ENCODE peak calls at places on chromosomes 7 and 10, in four cellular contexts. L is A549, F is GM12878, N is K562. Q is an unnamed sample.
A peak's percentile ranks its signal among the peaks of the same experiment; 100 is the strongest.

GRCh38 chr10:103600325-103600724 is 106.8 kb downstream of the NEURL1 start:
- DNase-seq in L (no peak), F (no peak), N (no peak), Q (no peak)

GRCh38 chr7:37806152-37806551 is 42.2 kb upstream of the NME8 start:
- DNase-seq in L (no peak), F (no peak), N (no peak), Q (no peak)

GRCh38 chr7:50858528-50859245 is 76.0 kb upstream of the GRB10 start:
- DNase-seq in L (no peak), F (no peak), N (no peak), Q (no peak)

GRCh38 chr10:105586451-105587098 is 945.5 kb downstream of the SORCS3 start:
- DNase-seq in L (no peak), F (no peak), N (no peak), Q (no peak)

GRCh38 chr10:129962092-129962494 is 2.0 kb downstream of the EBF3 start:
- DNase-seq in L (no peak), F (no peak), N (no peak), Q (peak; percentile 79)

GRCh38 chr7:27241189-27242045 is 1.2 kb upstream of the EVX1 start:
- DNase-seq in L (no peak), F (no peak), N (no peak), Q (no peak)

GRCh38 chr10:120172371-120172770 is 279.8 kb downstream of the SEC23IP start:
- DNase-seq in L (no peak), F (no peak), N (no peak), Q (no peak)

GRCh38 chr7:51482976-51483375 is 166.4 kb upstream of the COBL start:
- DNase-seq in L (no peak), F (no peak), N (no peak), Q (no peak)

GRCh38 chr10:97852277-97852676 is 2.6 kb downstream of the GOLGA7B start:
- DNase-seq in L (no peak), F (no peak), N (no peak), Q (no peak)

GRCh38 chr10:110651044-110651958 is 7.2 kb downstream of the RBM20 start:
- DNase-seq in L (no peak), F (no peak), N (peak; percentile 50), Q (peak; percentile 60)

GRCh38 chr10:53140516-53140915 is 367.9 kb upstream of the MBL2 start:
- DNase-seq in L (no peak), F (no peak), N (no peak), Q (no peak)

GRCh38 chr10:1939016-1939415 is 201.7 kb upstream of the ADARB2 start:
- DNase-seq in L (no peak), F (no peak), N (no peak), Q (no peak)

GRCh38 chr7:25454562-25455031 is 226.3 kb upstream of the NPVF start:
- DNase-seq in L (no peak), F (no peak), N (no peak), Q (peak; percentile 42)

GRCh38 chr7:42493436-42494198 is 256.6 kb upstream of the GLI3 start:
- DNase-seq in L (peak; percentile 17), F (no peak), N (peak; percentile 47), Q (no peak)

GRCh38 chr10:101425535-101425934 is 71.6 kb downstream of the BTRC start:
- DNase-seq in L (no peak), F (no peak), N (no peak), Q (no peak)

GRCh38 chr10:101287183-101287830 is 58.0 kb upstream of the LBX1 start:
- DNase-seq in L (no peak), F (no peak), N (no peak), Q (no peak)

GRCh38 chr7:18087031-18087686 is 59.5 kb upstream of the PRPS1L1 start:
- DNase-seq in L (peak; percentile 8), F (no peak), N (no peak), Q (no peak)

GRCh38 chr10:49512121-49512809 is 26.7 kb downstream of the ERCC6 start:
- DNase-seq in L (peak; percentile 48), F (no peak), N (peak; percentile 44), Q (peak; percentile 66)

GRCh38 chr10:101779544-101780186 is 3.6 kb downstream of the NPM3 start:
- DNase-seq in L (peak; percentile 73), F (peak; percentile 25), N (no peak), Q (peak; percentile 23)

GRCh38 chr7:149283321-149283720 is 21.3 kb downstream of the ZNF783 start:
- DNase-seq in L (no peak), F (no peak), N (no peak), Q (no peak)

GRCh38 chr7:157675427-157675930 is 338.7 kb downstream of the DNAJB6 start:
- DNase-seq in L (no peak), F (no peak), N (no peak), Q (no peak)

GRCh38 chr10:598415-599170 is 90.9 kb downstream of the DIP2C start:
- DNase-seq in L (no peak), F (no peak), N (no peak), Q (peak; percentile 13)

GRCh38 chr10:24912214-24912613 is 40.2 kb downstream of the PRTFDC1 start:
- DNase-seq in L (no peak), F (no peak), N (no peak), Q (no peak)

GRCh38 chr10:118621304-118621942 is 26.0 kb upstream of the PRLHR start:
- DNase-seq in L (no peak), F (no peak), N (no peak), Q (no peak)

GRCh38 chr10:75015440-75015839 is 96.0 kb upstream of the SAMD8 start:
- DNase-seq in L (no peak), F (no peak), N (no peak), Q (no peak)

GRCh38 chr10:79262959-79263746 is 84.1 kb upstream of the PPIF start:
- DNase-seq in L (no peak), F (no peak), N (no peak), Q (no peak)

GRCh38 chr7:79506481-79506880 is 53.0 kb upstream of the MAGI2 start:
- DNase-seq in L (peak; percentile 73), F (no peak), N (no peak), Q (no peak)

GRCh38 chr7:38374507-38374906 is 101.1 kb upstream of the TARP start:
- DNase-seq in L (peak; percentile 42), F (no peak), N (peak; percentile 49), Q (peak; percentile 75)

GRCh38 chr10:114758331-114758730 is 63.2 kb upstream of the FHIP2A start:
- DNase-seq in L (no peak), F (no peak), N (no peak), Q (no peak)

GRCh38 chr7:46494026-46494425 is 573.0 kb upstream of the IGFBP3 start:
- DNase-seq in L (no peak), F (no peak), N (no peak), Q (no peak)

GRCh38 chr10:2477154-2477553 is 590.2 kb upstream of the PFKP start:
- DNase-seq in L (no peak), F (no peak), N (no peak), Q (no peak)

GRCh38 chr10:68403701-68404100 is 3.4 kb downstream of the RUFY2 start:
- DNase-seq in L (no peak), F (no peak), N (no peak), Q (no peak)

GRCh38 chr7:21104124-21104500 is 317.4 kb upstream of the SP8 start:
- DNase-seq in L (no peak), F (no peak), N (no peak), Q (no peak)

GRCh38 chr7:26685636-26686035 is 178.8 kb downstream of the SKAP2 start:
- DNase-seq in L (no peak), F (no peak), N (no peak), Q (no peak)

GRCh38 chr10:106836923-106837322 is 327.6 kb downstream of the SORCS1 start:
- DNase-seq in L (no peak), F (peak; percentile 83), N (no peak), Q (peak; percentile 62)

GRCh38 chr10:121232494-121232893 is 365.8 kb downstream of the FGFR2 start:
- DNase-seq in L (no peak), F (no peak), N (no peak), Q (no peak)

GRCh38 chr10:13003004-13003403 is 1.5 kb upstream of the CCDC3 start:
- DNase-seq in L (no peak), F (no peak), N (no peak), Q (no peak)

GRCh38 chr7:151381333-151382078 is 28.3 kb downstream of the WDR86 start:
- DNase-seq in L (no peak), F (no peak), N (no peak), Q (no peak)

GRCh38 chr10:33160151-33160550 is 174.3 kb downstream of the NRP1 start:
- DNase-seq in L (no peak), F (no peak), N (no peak), Q (no peak)

DNA sequence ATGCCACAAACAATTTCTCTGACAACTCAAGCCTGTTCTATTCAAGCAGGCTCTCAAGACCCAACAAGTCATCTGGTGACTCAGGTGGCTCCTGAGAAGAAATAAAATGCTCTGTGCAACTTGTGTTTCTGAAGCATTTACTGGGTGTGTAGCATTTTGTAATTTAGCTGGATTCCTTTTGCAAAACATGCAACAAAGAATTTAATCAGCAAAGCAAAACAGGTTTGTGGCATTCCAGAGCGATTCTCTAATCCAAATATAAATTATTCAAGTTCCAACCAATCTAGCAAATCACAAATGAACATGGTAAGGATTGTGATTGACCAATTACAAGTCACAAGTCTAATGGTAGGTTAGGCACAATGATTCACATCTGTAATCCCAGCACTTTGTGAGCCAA is 39.8 kb upstream of the C10orf67 start:
- DNase-seq in L (no peak), F (no peak), N (no peak), Q (no peak)
- TF ChIP-seq MYC in L (no peak), F (no peak), N (no peak), Q (no peak)

GRCh38 chr7:155896531-155897263 is 84.4 kb upstream of the SHH start:
- DNase-seq in L (peak; percentile 46), F (no peak), N (no peak), Q (no peak)

GRCh38 chr7:155893664-155894063 is 81.4 kb upstream of the SHH start:
- DNase-seq in L (no peak), F (no peak), N (no peak), Q (no peak)

GRCh38 chr7:155901176-155901575 is 88.9 kb upstream of the SHH start:
- DNase-seq in L (no peak), F (no peak), N (no peak), Q (no peak)

GRCh38 chr7:155899596-155899995 is 87.3 kb upstream of the SHH start:
- DNase-seq in L (no peak), F (no peak), N (no peak), Q (no peak)

GRCh38 chr7:155897758-155898386 is 85.6 kb upstream of the SHH start:
- DNase-seq in L (no peak), F (no peak), N (no peak), Q (no peak)
- TF ChIP-seq POLR2A in L (no peak), F (no peak), N (no peak), Q (no peak)

GRCh38 chr7:117816727-117817126 is 56.5 kb downstream of the CTTNBP2 start:
- DNase-seq in L (no peak), F (no peak), N (no peak), Q (no peak)

GRCh38 chr7:117819558-117819957 is 53.7 kb downstream of the CTTNBP2 start:
- DNase-seq in L (no peak), F (no peak), N (no peak), Q (no peak)

GRCh38 chr7:117818241-117818640 is 55.0 kb downstream of the CTTNBP2 start:
- DNase-seq in L (no peak), F (no peak), N (no peak), Q (no peak)
- TF ChIP-seq MAX in L (no peak), F (no peak), N (no peak), Q (no peak)

GRCh38 chr7:132295198-132295597 is 281.1 kb downstream of the PLXNA4 start:
- DNase-seq in L (no peak), F (no peak), N (no peak), Q (no peak)
- TF ChIP-seq MYC in L (no peak), F (no peak), N (no peak), Q (no peak)

Q was measured in NB4.